ENCODE peak calls at places on chromosomes 1 and 21, in seven cellular contexts. T is suprapubic skin, N is ovary, A is prostate gland, H is tibial nerve, G is upper lobe of left lung, K is adrenal gland. F is an unnamed sample. For H3K36me3, the result is how much of the 10 kb centered on the place peaks cover.

GRCh38 chr1:213416461-213417224 is 365.6 kb downstream of the RPS6KC1 start:
- DNase-seq in A (no peak), H (no peak), T (no peak), K (no peak), N (no peak), G (no peak), F (no peak)

GRCh38 chr1:33692216-33693188 is 171.4 kb upstream of the HMGB4 start:
- DNase-seq in A (no peak), T (no peak), H (no peak), K (no peak), G (no peak), N (no peak), F (no peak)

GRCh38 chr1:180912801-180913616 is at the start of gene KIAA1614:
- DNase-seq in N (peak), H (no peak), A (no peak), T (peak), K (no peak), G (peak), F (no peak)

GRCh38 chr1:5765465-5765864 is 226.8 kb downstream of the NPHP4 start:
- DNase-seq in A (no peak), H (no peak), T (peak), G (no peak), N (no peak), K (no peak), F (no peak)

GRCh38 chr1:21100496-21100895 is 76.2 kb downstream of the EIF4G3 start:
- DNase-seq in N (no peak), A (no peak), T (no peak), H (peak), G (no peak), K (no peak), F (no peak)

GRCh38 chr1:53636621-53637171 is 102.3 kb downstream of the GLIS1 start:
- DNase-seq in A (no peak), H (no peak), N (peak), T (peak), G (no peak), K (peak), F (peak)

GRCh38 chr1:236920270-236920894 is 83.9 kb downstream of the MT1HL1 start:
- DNase-seq in N (no peak), H (no peak), T (no peak), A (no peak), G (no peak), K (no peak), F (no peak)

GRCh38 chr1:89546082-89546889 is 21.7 kb downstream of the LRRC8B start:
- DNase-seq in A (peak), T (no peak), G (no peak), K (no peak), N (no peak), H (no peak), F (peak)

GRCh38 chr1:218294531-218294930 is 9.4 kb downstream of the RRP15 start:
- DNase-seq in T (no peak), K (no peak), A (no peak), N (no peak), G (no peak), H (no peak), F (no peak)

GRCh38 chr1:224387943-224388342 is 31.3 kb downstream of the CNIH4 start:
- DNase-seq in N (no peak), K (no peak), G (no peak), H (no peak), T (no peak), A (no peak), F (no peak)
- TF ChIP-seq POLR2A in N (no peak), K (no peak), G (no peak), H (no peak), T (no peak), A (no peak), F (no peak)

GRCh38 chr1:38641661-38642060 is 217.9 kb downstream of the RRAGC start:
- DNase-seq in G (no peak), T (no peak), H (no peak), A (no peak), K (no peak), N (no peak), F (no peak)

GRCh38 chr1:38644092-38644491 is 215.5 kb downstream of the RRAGC start:
- DNase-seq in T (no peak), K (no peak), H (no peak), G (no peak), A (no peak), N (no peak), F (no peak)

GRCh38 chr1:38640371-38640770 is 219.2 kb downstream of the RRAGC start:
- DNase-seq in H (no peak), G (no peak), N (no peak), K (no peak), T (no peak), A (no peak), F (no peak)
- H3K36me3 ChIP-seq in H (under half), G (under half), N (under half), K (under half), T (under half), A (under half), F (under half)

GRCh38 chr1:166875734-166876539 is at the start of gene TADA1:
- DNase-seq in N (peak), G (peak), H (peak), T (peak), K (peak), A (peak), F (peak)
- TF ChIP-seq POLR2A in N (peak), G (peak), H (peak), T (no peak), K (peak), A (peak), F (peak)

GRCh38 chr1:150080784-150081183 is 13.2 kb downstream of the VPS45 start:
- DNase-seq in A (no peak), T (no peak), K (no peak), G (no peak), H (no peak), N (no peak), F (no peak)
- H3K36me3 ChIP-seq in A (under half), T (half or more), K (half or more), G (half or more), H (half or more), N (under half), F (under half)

GRCh38 chr21:14383596-14384210 is 757 bp upstream of the HSPA13 start:
- DNase-seq in A (no peak), G (peak), H (no peak), K (peak), T (no peak), N (no peak), F (no peak)
- TF ChIP-seq POLR2A in A (no peak), G (no peak), H (no peak), K (no peak), T (no peak), N (no peak), F (no peak)

GRCh38 chr1:37958690-37959089 is 11.8 kb upstream of the INPP5B start:
- DNase-seq in T (no peak), N (no peak), H (no peak), A (no peak), K (no peak), G (no peak), F (no peak)
- H3K36me3 ChIP-seq in T (half or more), N (under half), H (half or more), A (under half), K (under half), G (half or more), F (under half)

F was measured in gastrocnemius medialis.